ENCODE peak calls at places on chromosomes 4 and X, in four cellular contexts. One of them, this sample, is unnamed.

GRCh38 chr4:5361968-5362367 is 310.7 kb downstream of the STK32B start:
- DNase-seq in A549: no peak
- DNase-seq in adrenal gland: no peak
- DNase-seq in thoracic aorta: no peak
- DNase-seq in this sample: no peak

GRCh38 chr4:100981447-100982204 is 365.7 kb downstream of the PPP3CA start:
- DNase-seq in thoracic aorta: no peak
- DNase-seq in adrenal gland: no peak
- DNase-seq in A549: no peak
- DNase-seq in this sample: no peak

GRCh38 chr4:62014982-62015739 is 815.0 kb downstream of the ADGRL3 start:
- DNase-seq in thoracic aorta: no peak
- DNase-seq in adrenal gland: no peak
- DNase-seq in A549: no peak
- DNase-seq in this sample: no peak

GRCh38 chr4:153488006-153488718 is 22.0 kb downstream of the TMEM131L start:
- DNase-seq in A549: no peak
- DNase-seq in thoracic aorta: no peak
- DNase-seq in adrenal gland: no peak
- DNase-seq in this sample: no peak

GRCh38 chr4:48585401-48585800 is 95.3 kb downstream of the ZAR1 start:
- DNase-seq in A549: no peak
- DNase-seq in thoracic aorta: no peak
- DNase-seq in adrenal gland: no peak
- DNase-seq in this sample: no peak

GRCh38 chr4:98046665-98047064 is 96.6 kb downstream of the STPG2 start:
- DNase-seq in adrenal gland: no peak
- DNase-seq in A549: no peak
- DNase-seq in thoracic aorta: no peak
- DNase-seq in this sample: no peak

GRCh38 chrX:147890766-147891165 is 21.0 kb upstream of the FMR1 start:
- DNase-seq in A549: no peak
- DNase-seq in thoracic aorta: no peak
- DNase-seq in adrenal gland: no peak
- DNase-seq in this sample: no peak

GRCh38 chr4:165537028-165537648 is 158.3 kb downstream of the CPE start:
- DNase-seq in thoracic aorta: no peak
- DNase-seq in A549: peak; percentile 38
- DNase-seq in adrenal gland: no peak
- DNase-seq in this sample: peak; percentile 14

GRCh38 chr4:149522031-149522430 is 293.6 kb downstream of the IQCM start:
- DNase-seq in thoracic aorta: no peak
- DNase-seq in A549: no peak
- DNase-seq in adrenal gland: no peak
- DNase-seq in this sample: no peak

GRCh38 chr4:142322996-142323395 is 523.1 kb downstream of the INPP4B start:
- DNase-seq in adrenal gland: no peak
- DNase-seq in thoracic aorta: no peak
- DNase-seq in A549: no peak
- DNase-seq in this sample: no peak

GRCh38 chr4:151955721-151956340 is 195.0 kb upstream of the GATB start:
- DNase-seq in thoracic aorta: no peak
- DNase-seq in adrenal gland: no peak
- DNase-seq in A549: no peak
- DNase-seq in this sample: no peak

GRCh38 chr4:123599920-123600394 is 203.4 kb downstream of the SPRY1 start:
- DNase-seq in adrenal gland: peak; percentile 85
- DNase-seq in thoracic aorta: no peak
- DNase-seq in A549: no peak
- DNase-seq in this sample: peak; percentile 80

GRCh38 chr4:183872531-183872930 is 32.6 kb upstream of the STOX2 start:
- DNase-seq in A549: no peak
- DNase-seq in adrenal gland: no peak
- DNase-seq in thoracic aorta: no peak
- DNase-seq in this sample: no peak

GRCh38 chrX:132615396-132616131 is 126.7 kb upstream of the MBNL3 start:
- DNase-seq in thoracic aorta: no peak
- DNase-seq in adrenal gland: peak; percentile 64
- DNase-seq in A549: peak; percentile 26
- DNase-seq in this sample: peak; percentile 55

GRCh38 chrX:50470103-50471031 is at the start of gene DGKK:
- DNase-seq in thoracic aorta: no peak
- DNase-seq in adrenal gland: peak; percentile 81
- DNase-seq in A549: no peak
- DNase-seq in this sample: no peak

GRCh38 chr4:176193898-176194297 is 1.5 kb downstream of the SPATA4 start:
- DNase-seq in adrenal gland: no peak
- DNase-seq in thoracic aorta: no peak
- DNase-seq in A549: peak; percentile 20
- DNase-seq in this sample: no peak

GRCh38 chr4:7021930-7022658 is 21.1 kb upstream of the TADA2B start:
- DNase-seq in thoracic aorta: no peak
- DNase-seq in adrenal gland: peak; percentile 88
- DNase-seq in A549: peak; percentile 78
- DNase-seq in this sample: no peak

GRCh38 chr4:108010167-108010566 is 20.5 kb downstream of the HADH start:
- DNase-seq in adrenal gland: no peak
- DNase-seq in A549: no peak
- DNase-seq in thoracic aorta: no peak
- DNase-seq in this sample: no peak

GRCh38 chrX:112731793-112732192 is 52.1 kb upstream of the LHFPL1 start:
- DNase-seq in thoracic aorta: no peak
- DNase-seq in adrenal gland: no peak
- DNase-seq in A549: no peak
- DNase-seq in this sample: no peak

GRCh38 chrX:64093761-64094160 is 111.7 kb downstream of the AMER1 start:
- DNase-seq in thoracic aorta: no peak
- DNase-seq in adrenal gland: no peak
- DNase-seq in A549: peak; percentile 0
- DNase-seq in this sample: no peak

GRCh38 chrX:19949340-19949739 is 41.5 kb downstream of the BCLAF3 start:
- DNase-seq in adrenal gland: no peak
- DNase-seq in A549: no peak
- DNase-seq in thoracic aorta: no peak
- DNase-seq in this sample: no peak

GRCh38 chrX:30653415-30654131 is at the start of gene GK:
- DNase-seq in thoracic aorta: no peak
- DNase-seq in A549: no peak
- DNase-seq in adrenal gland: peak; percentile 69
- DNase-seq in this sample: peak; percentile 36

GRCh38 chrX:13208281-13208935 is 111.4 kb downstream of the ATXN3L start:
- DNase-seq in thoracic aorta: no peak
- DNase-seq in A549: peak; percentile 16
- DNase-seq in adrenal gland: no peak
- DNase-seq in this sample: no peak

GRCh38 chr4:833156-833555 is 7.2 kb upstream of the CPLX1 start:
- DNase-seq in thoracic aorta: no peak
- DNase-seq in adrenal gland: no peak
- DNase-seq in A549: no peak
- DNase-seq in this sample: no peak

GRCh38 chrX:44012484-44013096 is 39.4 kb upstream of the NDP start:
- DNase-seq in adrenal gland: peak; percentile 75
- DNase-seq in A549: peak; percentile 77
- DNase-seq in thoracic aorta: peak; percentile 7
- DNase-seq in this sample: peak; percentile 79

GRCh38 chr4:107977482-107977881 is 12.2 kb upstream of the HADH start:
- DNase-seq in A549: no peak
- DNase-seq in thoracic aorta: no peak
- DNase-seq in adrenal gland: no peak
- DNase-seq in this sample: no peak

GRCh38 chr4:6695660-6696581 is 2.2 kb downstream of the S100P start:
- DNase-seq in adrenal gland: no peak
- DNase-seq in A549: peak; percentile 90
- DNase-seq in thoracic aorta: no peak
- DNase-seq in this sample: peak; percentile 76

GRCh38 chrX:103629295-103630170 is 758 bp downstream of the TCEAL1 start:
- DNase-seq in thoracic aorta: no peak
- DNase-seq in adrenal gland: peak; percentile 77
- DNase-seq in A549: peak; percentile 86
- DNase-seq in this sample: peak; percentile 65

GRCh38 chr4:15714141-15714540 is 11.3 kb downstream of the BST1 start:
- DNase-seq in adrenal gland: no peak
- DNase-seq in thoracic aorta: no peak
- DNase-seq in A549: no peak
- DNase-seq in this sample: no peak

GRCh38 chr4:182884046-182884445 is 33.1 kb downstream of the DCTD start:
- DNase-seq in thoracic aorta: no peak
- DNase-seq in adrenal gland: no peak
- DNase-seq in A549: no peak
- DNase-seq in this sample: no peak

GRCh38 chrX:153371256-153371655 is 29.9 kb downstream of the PNMA6E start:
- DNase-seq in A549: no peak
- DNase-seq in thoracic aorta: no peak
- DNase-seq in adrenal gland: peak; percentile 63
- DNase-seq in this sample: no peak

GRCh38 chr4:148951346-148951745 is 509.1 kb upstream of the NR3C2 start:
- DNase-seq in A549: no peak
- DNase-seq in adrenal gland: no peak
- DNase-seq in thoracic aorta: no peak
- DNase-seq in this sample: no peak

GRCh38 chr4:120520761-120521160 is 401.8 kb downstream of the PRDM5 start:
- DNase-seq in thoracic aorta: no peak
- DNase-seq in A549: no peak
- DNase-seq in adrenal gland: no peak
- DNase-seq in this sample: peak; percentile 25

GRCh38 chr4:120517966-120518365 is 404.6 kb downstream of the PRDM5 start:
- DNase-seq in adrenal gland: peak; percentile 87
- DNase-seq in thoracic aorta: peak; percentile 10
- DNase-seq in A549: peak; percentile 74
- DNase-seq in this sample: no peak
- TF ChIP-seq CTCF in adrenal gland: no peak
- TF ChIP-seq CTCF in thoracic aorta: no peak
- TF ChIP-seq CTCF in A549: no peak
- TF ChIP-seq CTCF in this sample: no peak

DNA sequence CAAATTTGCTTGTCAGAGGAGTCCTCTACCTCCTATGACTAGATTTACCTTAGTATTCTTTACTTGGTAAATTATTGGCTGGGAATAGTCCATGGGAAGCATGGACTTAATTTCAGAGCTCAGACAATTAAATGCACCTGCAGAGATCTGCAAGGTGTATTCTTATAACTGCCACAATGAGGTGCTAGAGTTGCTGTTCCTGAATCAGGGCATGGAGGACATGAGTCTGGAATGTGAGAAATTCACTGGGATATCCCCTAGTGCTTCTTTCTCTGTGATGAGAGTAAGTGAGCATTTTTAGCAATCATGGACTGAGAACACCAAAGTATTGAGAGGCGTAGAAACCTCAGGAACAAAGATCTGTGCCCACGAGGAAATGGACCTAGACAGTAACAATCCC is 32.9 kb upstream of the GRID2 start:
- DNase-seq in A549: peak; percentile 0
- DNase-seq in thoracic aorta: no peak
- DNase-seq in adrenal gland: no peak
- DNase-seq in this sample: no peak
- TF ChIP-seq CTCF in A549: no peak
- TF ChIP-seq CTCF in thoracic aorta: no peak
- TF ChIP-seq CTCF in adrenal gland: no peak
- TF ChIP-seq CTCF in this sample: no peak

GRCh38 chr4:76982638-76983579 is 33.4 kb downstream of the SEPTIN11 start:
- DNase-seq in thoracic aorta: no peak
- DNase-seq in A549: no peak
- DNase-seq in adrenal gland: no peak
- DNase-seq in this sample: no peak
- TF ChIP-seq CTCF in thoracic aorta: no peak
- TF ChIP-seq CTCF in A549: no peak
- TF ChIP-seq CTCF in adrenal gland: no peak
- TF ChIP-seq CTCF in this sample: no peak

GRCh38 chr4:177380730-177381287 is 61.4 kb downstream of the AGA start:
- DNase-seq in A549: peak; percentile 46
- DNase-seq in adrenal gland: no peak
- DNase-seq in thoracic aorta: no peak
- DNase-seq in this sample: no peak
- TF ChIP-seq CTCF in A549: peak; percentile 25
- TF ChIP-seq CTCF in adrenal gland: no peak
- TF ChIP-seq CTCF in thoracic aorta: no peak
- TF ChIP-seq CTCF in this sample: no peak

DNA sequence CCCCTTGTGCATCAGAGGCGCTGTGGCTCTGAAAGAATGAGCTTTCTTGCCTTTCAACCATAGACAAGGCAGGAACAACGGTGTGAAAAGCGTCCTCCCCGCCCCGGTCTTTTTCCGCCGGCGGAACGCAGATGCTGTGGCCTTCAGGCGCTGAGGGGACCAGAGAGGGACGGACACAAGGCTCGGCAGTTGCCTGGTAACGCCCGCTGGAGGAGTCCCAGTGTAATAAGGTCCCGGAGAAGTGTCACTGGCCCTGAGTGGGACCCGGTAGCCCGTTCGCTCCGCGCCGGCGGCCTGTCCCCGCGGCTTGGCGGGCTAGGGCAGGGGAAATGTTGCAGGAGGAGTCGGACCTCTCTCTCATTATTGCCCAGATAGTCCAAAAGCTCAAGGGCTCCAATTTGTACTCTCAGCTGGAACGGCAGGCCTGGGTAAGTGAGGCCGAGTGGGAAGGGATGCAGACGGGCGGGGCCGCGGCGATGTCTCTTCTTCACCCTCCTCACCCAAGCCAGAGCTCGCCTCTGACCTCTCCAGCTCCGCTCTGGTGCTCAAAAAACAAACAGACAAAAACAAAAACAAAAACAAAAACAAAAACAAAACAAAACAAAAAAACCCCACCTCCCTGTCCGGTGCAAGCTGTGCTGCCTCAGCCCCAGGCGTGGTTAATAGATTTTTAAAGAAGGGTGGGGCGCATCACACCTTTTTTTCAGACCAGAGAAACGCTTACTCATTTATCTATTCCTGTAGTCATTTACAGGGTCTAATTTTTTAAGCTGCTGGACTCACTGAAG is at the start of gene TBC1D19:
- DNase-seq in thoracic aorta: peak; percentile 51
- DNase-seq in A549: peak; percentile 88
- DNase-seq in adrenal gland: peak; percentile 96
- DNase-seq in this sample: peak; percentile 83
- TF ChIP-seq CTCF in thoracic aorta: no peak
- TF ChIP-seq CTCF in A549: no peak
- TF ChIP-seq CTCF in adrenal gland: no peak
- TF ChIP-seq CTCF in this sample: no peak

GRCh38 chr4:83036991-83037390 is 2.0 kb downstream of the COPS4 start:
- DNase-seq in A549: no peak
- DNase-seq in thoracic aorta: no peak
- DNase-seq in adrenal gland: no peak
- DNase-seq in this sample: no peak

GRCh38 chr4:83034630-83035494 is at the start of gene COPS4:
- DNase-seq in adrenal gland: peak; percentile 100
- DNase-seq in A549: peak; percentile 99
- DNase-seq in thoracic aorta: peak; percentile 96
- DNase-seq in this sample: peak; percentile 92

GRCh38 chr4:83043801-83044407 is 8.9 kb downstream of the COPS4 start:
- DNase-seq in A549: no peak
- DNase-seq in thoracic aorta: no peak
- DNase-seq in adrenal gland: peak; percentile 59
- DNase-seq in this sample: no peak

GRCh38 chr4:83040269-83040668 is 5.3 kb downstream of the COPS4 start:
- DNase-seq in adrenal gland: no peak
- DNase-seq in A549: no peak
- DNase-seq in thoracic aorta: no peak
- DNase-seq in this sample: no peak
- TF ChIP-seq CTCF in adrenal gland: no peak
- TF ChIP-seq CTCF in A549: no peak
- TF ChIP-seq CTCF in thoracic aorta: peak; percentile 9
- TF ChIP-seq CTCF in this sample: no peak

GRCh38 chr4:138851626-138852443 is 163.7 kb upstream of the NOCT start:
- DNase-seq in A549: no peak
- DNase-seq in thoracic aorta: no peak
- DNase-seq in adrenal gland: no peak
- DNase-seq in this sample: no peak
- TF ChIP-seq CTCF in A549: no peak
- TF ChIP-seq CTCF in thoracic aorta: no peak
- TF ChIP-seq CTCF in adrenal gland: no peak
- TF ChIP-seq CTCF in this sample: no peak

This sample was measured in Calu3.